ENCODE peak calls at places on chromosomes 12 and 14, in six cellular contexts. One of them, this sample, is unnamed.

GRCh38 chr12:22656376-22656775 is 31.4 kb downstream of the ETNK1 start:
- DNase-seq in heart right ventricle: no peak
- DNase-seq in IMR-90: no peak
- DNase-seq in astrocyte: no peak
- DNase-seq in body of pancreas: no peak
- DNase-seq in lower leg skin: no peak
- DNase-seq in this sample: no peak

GRCh38 chr12:17079251-17079909 is 473.4 kb upstream of the LMO3 start:
- DNase-seq in IMR-90: no peak
- DNase-seq in heart right ventricle: no peak
- DNase-seq in body of pancreas: no peak
- DNase-seq in astrocyte: no peak
- DNase-seq in lower leg skin: no peak
- DNase-seq in this sample: no peak

GRCh38 chr14:67270354-67270753 is 29.1 kb downstream of the PALS1 start:
- DNase-seq in IMR-90: peak; percentile 22
- DNase-seq in heart right ventricle: no peak
- DNase-seq in astrocyte: peak; percentile 14
- DNase-seq in lower leg skin: no peak
- DNase-seq in body of pancreas: no peak
- DNase-seq in this sample: no peak

GRCh38 chr12:74624206-74624605 is 86.6 kb downstream of the ATXN7L3B start:
- DNase-seq in body of pancreas: no peak
- DNase-seq in lower leg skin: no peak
- DNase-seq in heart right ventricle: no peak
- DNase-seq in IMR-90: no peak
- DNase-seq in astrocyte: no peak
- DNase-seq in this sample: no peak

GRCh38 chr12:58655375-58655774 is 264.9 kb downstream of the LRIG3 start:
- DNase-seq in IMR-90: no peak
- DNase-seq in heart right ventricle: no peak
- DNase-seq in lower leg skin: no peak
- DNase-seq in body of pancreas: no peak
- DNase-seq in astrocyte: no peak
- DNase-seq in this sample: no peak

GRCh38 chr12:54463034-54463433 is 10.4 kb downstream of the GTSF1 start:
- DNase-seq in body of pancreas: no peak
- DNase-seq in astrocyte: peak; percentile 16
- DNase-seq in IMR-90: peak; percentile 27
- DNase-seq in lower leg skin: no peak
- DNase-seq in heart right ventricle: no peak
- DNase-seq in this sample: peak; percentile 78

GRCh38 chr12:26979733-26980132 is 34.5 kb downstream of the TM7SF3 start:
- DNase-seq in lower leg skin: no peak
- DNase-seq in IMR-90: no peak
- DNase-seq in body of pancreas: no peak
- DNase-seq in astrocyte: no peak
- DNase-seq in heart right ventricle: no peak
- DNase-seq in this sample: no peak

GRCh38 chr12:6742833-6743232 is 10.1 kb downstream of the MLF2 start:
- DNase-seq in IMR-90: no peak
- DNase-seq in lower leg skin: no peak
- DNase-seq in heart right ventricle: no peak
- DNase-seq in astrocyte: no peak
- DNase-seq in body of pancreas: no peak
- DNase-seq in this sample: no peak

GRCh38 chr12:3179731-3180130 is 102.6 kb downstream of the TSPAN9 start:
- DNase-seq in astrocyte: no peak
- DNase-seq in heart right ventricle: no peak
- DNase-seq in IMR-90: no peak
- DNase-seq in body of pancreas: no peak
- DNase-seq in lower leg skin: no peak
- DNase-seq in this sample: no peak

GRCh38 chr12:49017764-49018281 is 753 bp downstream of the PRKAG1 start:
- DNase-seq in body of pancreas: no peak
- DNase-seq in IMR-90: peak; percentile 46
- DNase-seq in lower leg skin: peak; percentile 89
- DNase-seq in astrocyte: peak; percentile 48
- DNase-seq in heart right ventricle: no peak
- DNase-seq in this sample: peak; percentile 50

GRCh38 chr12:20494803-20495202 is 126.5 kb downstream of the PDE3A start:
- DNase-seq in body of pancreas: no peak
- DNase-seq in IMR-90: peak; percentile 59
- DNase-seq in astrocyte: no peak
- DNase-seq in lower leg skin: no peak
- DNase-seq in heart right ventricle: no peak
- DNase-seq in this sample: no peak

GRCh38 chr12:45543887-45544286 is 185.6 kb upstream of the ARID2 start:
- DNase-seq in lower leg skin: no peak
- DNase-seq in astrocyte: peak; percentile 58
- DNase-seq in body of pancreas: peak; percentile 37
- DNase-seq in IMR-90: peak; percentile 87
- DNase-seq in heart right ventricle: no peak
- DNase-seq in this sample: peak; percentile 86

GRCh38 chr14:50082784-50083466 is 33.4 kb downstream of the VCPKMT start:
- DNase-seq in heart right ventricle: no peak
- DNase-seq in astrocyte: peak; percentile 68
- DNase-seq in IMR-90: peak; percentile 86
- DNase-seq in body of pancreas: no peak
- DNase-seq in lower leg skin: peak; percentile 57
- DNase-seq in this sample: no peak

GRCh38 chr12:76337583-76337982 is 10.6 kb downstream of the BBS10 start:
- DNase-seq in astrocyte: peak; percentile 79
- DNase-seq in heart right ventricle: no peak
- DNase-seq in lower leg skin: no peak
- DNase-seq in body of pancreas: no peak
- DNase-seq in IMR-90: peak; percentile 68
- DNase-seq in this sample: peak; percentile 64

GRCh38 chr12:4355843-4356327 is 23.6 kb downstream of the FGF23 start:
- DNase-seq in lower leg skin: no peak
- DNase-seq in IMR-90: peak; percentile 8
- DNase-seq in heart right ventricle: peak; percentile 21
- DNase-seq in astrocyte: no peak
- DNase-seq in body of pancreas: peak; percentile 19
- DNase-seq in this sample: peak; percentile 11

GRCh38 chr14:101442451-101442850 is 118.8 kb upstream of the DIO3 start:
- DNase-seq in lower leg skin: no peak
- DNase-seq in heart right ventricle: no peak
- DNase-seq in astrocyte: peak; percentile 68
- DNase-seq in body of pancreas: no peak
- DNase-seq in IMR-90: no peak
- DNase-seq in this sample: no peak

GRCh38 chr12:114770323-114770722 is 86.3 kb upstream of the TBX3 start:
- DNase-seq in IMR-90: no peak
- DNase-seq in lower leg skin: no peak
- DNase-seq in body of pancreas: no peak
- DNase-seq in heart right ventricle: no peak
- DNase-seq in astrocyte: no peak
- DNase-seq in this sample: no peak

GRCh38 chr12:52221912-52222457 is 11.1 kb upstream of the KRT7 start:
- DNase-seq in astrocyte: no peak
- DNase-seq in heart right ventricle: peak; percentile 49
- DNase-seq in IMR-90: peak; percentile 25
- DNase-seq in lower leg skin: peak; percentile 92
- DNase-seq in body of pancreas: peak; percentile 86
- DNase-seq in this sample: no peak

GRCh38 chr12:22046968-22047390 is 961 bp downstream of the CMAS start:
- DNase-seq in lower leg skin: no peak
- DNase-seq in body of pancreas: no peak
- DNase-seq in IMR-90: peak; percentile 34
- DNase-seq in astrocyte: peak; percentile 19
- DNase-seq in heart right ventricle: no peak
- DNase-seq in this sample: no peak

GRCh38 chr12:40105265-40105514 is 691 bp downstream of the SLC2A13 start:
- DNase-seq in body of pancreas: no peak
- DNase-seq in IMR-90: no peak
- DNase-seq in lower leg skin: peak; percentile 89
- DNase-seq in heart right ventricle: no peak
- DNase-seq in astrocyte: peak; percentile 19
- DNase-seq in this sample: peak; percentile 25

GRCh38 chr14:73696466-73697390 is 17.5 kb downstream of the PNMA1 start:
- DNase-seq in lower leg skin: no peak
- DNase-seq in body of pancreas: no peak
- DNase-seq in astrocyte: peak; percentile 81
- DNase-seq in IMR-90: peak; percentile 84
- DNase-seq in heart right ventricle: no peak
- DNase-seq in this sample: peak; percentile 36

GRCh38 chr12:114476159-114476558 is 70.2 kb upstream of the TBX5 start:
- DNase-seq in astrocyte: peak; percentile 9
- DNase-seq in IMR-90: peak; percentile 66
- DNase-seq in body of pancreas: no peak
- DNase-seq in lower leg skin: no peak
- DNase-seq in heart right ventricle: no peak
- DNase-seq in this sample: peak; percentile 44

GRCh38 chr14:96762650-96763049 is 34.5 kb upstream of the VRK1 start:
- DNase-seq in heart right ventricle: no peak
- DNase-seq in astrocyte: peak; percentile 36
- DNase-seq in body of pancreas: no peak
- DNase-seq in IMR-90: peak; percentile 58
- DNase-seq in lower leg skin: peak; percentile 28
- DNase-seq in this sample: peak; percentile 58

GRCh38 chr12:10909462-10909861 is at the start of gene TAS2R13:
- DNase-seq in astrocyte: no peak
- DNase-seq in heart right ventricle: no peak
- DNase-seq in lower leg skin: no peak
- DNase-seq in body of pancreas: no peak
- DNase-seq in IMR-90: no peak
- DNase-seq in this sample: no peak

GRCh38 chr12:32780111-32780510 is 24.4 kb upstream of the YARS2 start:
- DNase-seq in IMR-90: no peak
- DNase-seq in lower leg skin: no peak
- DNase-seq in heart right ventricle: no peak
- DNase-seq in astrocyte: peak; percentile 42
- DNase-seq in body of pancreas: no peak
- DNase-seq in this sample: no peak

GRCh38 chr14:68779761-68780323 is 13.0 kb downstream of the ZFP36L1 start:
- DNase-seq in heart right ventricle: no peak
- DNase-seq in IMR-90: peak; percentile 91
- DNase-seq in lower leg skin: peak; percentile 84
- DNase-seq in astrocyte: peak; percentile 97
- DNase-seq in body of pancreas: peak; percentile 11
- DNase-seq in this sample: peak; percentile 94

GRCh38 chr14:105885561-105886320 is 359.4 kb downstream of the TMEM121 start:
- DNase-seq in body of pancreas: peak; percentile 2
- DNase-seq in astrocyte: no peak
- DNase-seq in IMR-90: no peak
- DNase-seq in lower leg skin: peak; percentile 46
- DNase-seq in heart right ventricle: peak; percentile 6
- DNase-seq in this sample: no peak

GRCh38 chr14:95296595-95297365 is 22.9 kb downstream of the CLMN start:
- DNase-seq in body of pancreas: no peak
- DNase-seq in heart right ventricle: no peak
- DNase-seq in lower leg skin: no peak
- DNase-seq in astrocyte: no peak
- DNase-seq in IMR-90: no peak
- DNase-seq in this sample: no peak

DNA sequence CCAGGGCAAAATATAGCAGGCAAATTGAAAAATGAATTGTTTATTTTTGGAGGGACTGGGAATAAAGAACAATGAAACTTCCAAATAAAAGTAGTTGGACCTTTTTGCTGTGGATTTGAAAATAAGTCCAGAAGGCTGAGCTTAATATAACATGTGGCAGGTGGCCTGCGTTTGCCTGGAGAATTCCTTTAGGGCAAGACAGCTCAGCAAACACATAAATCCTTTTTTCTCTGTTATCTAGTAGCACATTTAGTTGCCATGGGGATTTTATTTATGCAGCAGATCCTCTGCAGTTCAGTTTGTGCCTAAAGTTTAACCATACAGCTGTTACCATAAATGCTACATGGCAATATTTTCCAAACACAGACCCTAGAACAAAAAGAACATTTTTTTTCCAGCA is 180.0 kb downstream of the NPAS3 start:
- DNase-seq in astrocyte: peak; percentile 6
- DNase-seq in body of pancreas: no peak
- DNase-seq in lower leg skin: no peak
- DNase-seq in IMR-90: no peak
- DNase-seq in heart right ventricle: no peak
- DNase-seq in this sample: peak; percentile 53
- TF ChIP-seq CTCF in astrocyte: no peak
- TF ChIP-seq CTCF in body of pancreas: no peak
- TF ChIP-seq CTCF in lower leg skin: no peak
- TF ChIP-seq CTCF in IMR-90: no peak
- TF ChIP-seq CTCF in heart right ventricle: no peak
- TF ChIP-seq CTCF in this sample: no peak

GRCh38 chr14:77498984-77499527 is 440 bp upstream of the ISM2 start:
- DNase-seq in body of pancreas: no peak
- DNase-seq in astrocyte: no peak
- DNase-seq in IMR-90: no peak
- DNase-seq in lower leg skin: no peak
- DNase-seq in heart right ventricle: no peak
- DNase-seq in this sample: no peak
- H3K4me3 ChIP-seq in body of pancreas: peak overlapping the region; percentile 16
- H3K4me3 ChIP-seq in astrocyte: peak overlapping the region; percentile 48
- H3K4me3 ChIP-seq in IMR-90: peak overlapping the region; percentile 41
- H3K4me3 ChIP-seq in lower leg skin: peak overlapping the region; percentile 14
- H3K4me3 ChIP-seq in heart right ventricle: peak overlapping the region; percentile 42
- H3K4me3 ChIP-seq in this sample: peak overlapping the region; percentile 51

GRCh38 chr14:53006931-53007330 is 56.1 kb upstream of the FERMT2 start:
- DNase-seq in lower leg skin: no peak
- DNase-seq in IMR-90: no peak
- DNase-seq in heart right ventricle: no peak
- DNase-seq in body of pancreas: no peak
- DNase-seq in astrocyte: no peak
- DNase-seq in this sample: no peak
- TF ChIP-seq CTCF in lower leg skin: no peak
- TF ChIP-seq CTCF in IMR-90: no peak
- TF ChIP-seq CTCF in heart right ventricle: no peak
- TF ChIP-seq CTCF in body of pancreas: no peak
- TF ChIP-seq CTCF in astrocyte: no peak
- TF ChIP-seq CTCF in this sample: no peak

DNA sequence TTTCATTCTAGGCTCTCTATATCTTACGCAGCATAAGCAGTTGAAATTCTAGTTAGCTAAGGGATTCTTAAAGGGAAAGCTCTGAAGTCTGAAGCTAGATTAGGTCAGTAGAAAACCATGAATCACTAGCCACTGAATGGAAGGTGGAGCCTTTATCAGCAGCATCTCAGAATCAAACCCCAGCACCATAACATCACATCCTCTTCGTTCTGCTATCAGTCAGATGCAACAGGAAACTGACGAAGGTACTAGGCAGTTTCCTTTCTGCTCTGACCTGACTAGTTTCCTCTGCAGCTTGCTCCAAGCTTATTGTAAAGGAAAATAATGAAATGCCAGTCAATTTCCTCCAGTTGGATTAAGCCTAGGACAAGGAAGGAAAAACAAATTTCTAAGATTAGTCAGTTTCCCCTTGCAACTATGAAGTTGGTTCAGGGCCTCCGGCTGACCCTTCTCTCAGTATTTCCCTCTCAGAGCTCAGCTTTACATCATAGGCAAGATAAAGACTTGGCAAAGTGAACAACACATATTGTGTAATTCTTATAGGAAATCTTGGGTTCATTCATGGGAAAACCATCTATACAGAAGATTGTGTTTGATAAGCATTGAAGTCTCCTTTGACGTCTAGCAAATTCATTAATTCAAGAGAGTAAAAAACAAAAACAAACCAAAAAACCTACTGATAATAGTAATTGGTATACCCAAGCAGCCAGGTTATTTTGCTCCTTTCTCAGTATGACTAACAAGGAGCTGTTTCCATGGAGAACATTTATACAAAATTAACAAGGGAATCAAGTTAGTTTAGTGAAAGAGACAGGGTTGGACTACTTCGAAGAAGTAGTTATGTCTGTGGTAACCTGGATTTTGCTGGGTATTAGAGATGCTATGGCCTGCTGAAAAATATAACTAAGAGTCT is 43.4 kb upstream of the CFAP54 start:
- DNase-seq in heart right ventricle: no peak
- DNase-seq in lower leg skin: no peak
- DNase-seq in body of pancreas: no peak
- DNase-seq in IMR-90: peak; percentile 99
- DNase-seq in astrocyte: peak; percentile 98
- DNase-seq in this sample: peak; percentile 96
- H3K4me3 ChIP-seq in heart right ventricle: no peak overlapping the region
- H3K4me3 ChIP-seq in lower leg skin: no peak overlapping the region
- H3K4me3 ChIP-seq in body of pancreas: no peak overlapping the region
- H3K4me3 ChIP-seq in IMR-90: no peak overlapping the region
- H3K4me3 ChIP-seq in astrocyte: peak overlapping the region; percentile 27
- H3K4me3 ChIP-seq in this sample: no peak overlapping the region